ENCODE peak calls at places on chromosomes 3 and 15, in four cellular contexts. V, K, H and P are unnamed samples. For H3K4me1 and H3K27me3, the result is how much of the 10 kb centered on the place peaks cover.

GRCh38 chr15:69343133-69343532 is 44.4 kb downstream of the PAQR5 start:
- DNase-seq in V (no peak), K (no peak), H (no peak), P (no peak)

GRCh38 chr3:58835075-58835474 is 168.5 kb upstream of the FAM3D start:
- DNase-seq in V (peak), K (no peak), H (no peak), P (no peak)

GRCh38 chr3:187740446-187741399 is 4.5 kb downstream of the BCL6 start:
- DNase-seq in V (peak), K (peak), H (peak), P (peak)

GRCh38 chr3:164524201-164524600 is 554.1 kb downstream of the SI start:
- DNase-seq in V (no peak), K (no peak), H (no peak), P (no peak)

GRCh38 chr15:48388017-48388936 is 57.0 kb downstream of the DUT start:
- DNase-seq in V (no peak), K (no peak), H (no peak), P (no peak)

GRCh38 chr15:59993950-59994401 is 10.1 kb upstream of the FOXB1 start:
- DNase-seq in V (no peak), K (no peak), H (no peak), P (no peak)

GRCh38 chr15:68734352-68734751 is 86.3 kb downstream of the ANP32A start:
- DNase-seq in V (no peak), K (no peak), H (no peak), P (no peak)

GRCh38 chr3:33231755-33232465 is 13.3 kb upstream of the SUSD5 start:
- DNase-seq in V (no peak), K (no peak), H (no peak), P (no peak)

GRCh38 chr15:80660114-80660513 is 35.0 kb upstream of the ABHD17C start:
- DNase-seq in V (no peak), K (no peak), H (no peak), P (peak)

GRCh38 chr3:10981961-10982360 is 10.6 kb upstream of the SLC6A1 start:
- DNase-seq in V (no peak), K (no peak), H (no peak), P (peak)

GRCh38 chr15:91308855-91309254 is 208.8 kb downstream of the SV2B start:
- DNase-seq in V (no peak), K (no peak), H (no peak), P (no peak)

GRCh38 chr3:193483988-193484539 is 70.6 kb downstream of the ATP13A4 start:
- DNase-seq in V (no peak), K (no peak), H (no peak), P (peak)

GRCh38 chr15:83449928-83450501 is 2.9 kb downstream of the SH3GL3 start:
- DNase-seq in V (peak), K (no peak), H (no peak), P (no peak)

GRCh38 chr15:29115093-29115991 is 154.3 kb downstream of the NSMCE3 start:
- DNase-seq in V (no peak), K (no peak), H (no peak), P (no peak)

GRCh38 chr15:63506537-63507035 is 2.2 kb downstream of the USP3 start:
- DNase-seq in V (no peak), K (no peak), H (no peak), P (no peak)

GRCh38 chr15:101470548-101471239 is 18.8 kb downstream of the PCSK6 start:
- DNase-seq in V (no peak), K (no peak), H (no peak), P (no peak)

GRCh38 chr3:170475091-170475705 is 56.5 kb downstream of the CLDN11 start:
- DNase-seq in V (no peak), K (no peak), H (no peak), P (no peak)

GRCh38 chr15:34708422-34708821 is 46.4 kb downstream of the GJD2 start:
- DNase-seq in V (peak), K (no peak), H (no peak), P (no peak)

GRCh38 chr15:40340740-40341400 is at the start of gene CCDC9B:
- DNase-seq in V (peak), K (peak), H (peak), P (peak)

GRCh38 chr15:77027111-77027696 is 32.3 kb downstream of the PSTPIP1 start:
- DNase-seq in V (no peak), K (no peak), H (peak), P (no peak)

GRCh38 chr3:67311440-67311839 is 313.3 kb downstream of the KBTBD8 start:
- DNase-seq in V (no peak), K (no peak), H (no peak), P (no peak)

GRCh38 chr3:64505419-64505818 is 182.4 kb downstream of the ADAMTS9 start:
- DNase-seq in V (no peak), K (no peak), H (no peak), P (no peak)

GRCh38 chr3:59469948-59470723 is 420.3 kb upstream of the CFAP20DC start:
- DNase-seq in V (peak), K (no peak), H (no peak), P (no peak)

GRCh38 chr3:8646313-8646938 is 1.8 kb upstream of the SSUH2 start:
- DNase-seq in V (no peak), K (no peak), H (peak), P (no peak)

GRCh38 chr15:85064710-85065109 is 83.1 kb downstream of the PDE8A start:
- DNase-seq in V (no peak), K (no peak), H (no peak), P (no peak)

GRCh38 chr3:116000315-116000714 is 377.0 kb downstream of the GAP43 start:
- DNase-seq in V (peak), K (no peak), H (no peak), P (no peak)

GRCh38 chr15:50676799-50677483 is 9.7 kb downstream of the TRPM7 start:
- DNase-seq in V (peak), K (no peak), H (no peak), P (no peak)

GRCh38 chr15:76335129-76335850 is 1.3 kb upstream of the ISL2 start:
- DNase-seq in V (no peak), K (no peak), H (no peak), P (no peak)

DNA sequence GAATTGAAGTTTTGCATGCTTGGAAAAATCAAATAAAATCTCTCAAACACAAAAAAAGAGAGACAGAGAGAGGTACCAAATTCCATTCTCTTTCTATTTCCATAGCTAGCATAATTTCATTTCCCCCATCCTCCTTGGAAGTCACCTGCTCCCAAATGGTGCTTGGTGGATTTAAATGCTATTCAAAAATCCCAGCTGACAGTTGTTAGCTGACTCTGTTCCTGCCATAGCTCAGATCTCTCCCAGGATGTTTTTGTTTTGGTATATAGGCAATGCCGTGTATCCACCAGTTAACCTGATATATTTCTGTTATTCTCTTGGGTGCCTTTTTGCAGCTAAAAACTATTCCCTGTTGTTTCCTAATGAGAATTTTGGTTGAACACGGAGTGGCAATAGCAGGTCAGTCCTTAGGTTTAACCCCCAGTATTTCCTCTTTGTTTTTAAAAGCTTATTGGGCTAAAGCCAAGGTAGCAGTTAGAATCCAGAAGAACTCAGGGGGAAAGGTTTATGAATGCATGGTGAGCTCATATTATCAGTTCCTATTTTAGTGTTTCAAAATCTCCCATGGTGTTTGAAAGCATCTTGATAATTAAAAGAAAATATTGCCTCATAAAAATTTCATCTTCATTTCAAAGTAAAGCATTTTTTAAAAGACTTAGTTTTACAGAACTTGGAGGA is 240.0 kb upstream of the GBE1 start:
- DNase-seq in V (no peak), K (no peak), H (no peak), P (no peak)
- H3K4me1 ChIP-seq in V (under half), K (under half), H (under half), P (under half)

GRCh38 chr3:42498791-42499477 is 3.5 kb upstream of the VIPR1 start:
- DNase-seq in V (no peak), K (no peak), H (peak), P (no peak)
- H3K27me3 ChIP-seq in V (under half), K (under half), H (under half), P (under half)

GRCh38 chr3:129656659-129657247 is 50.3 kb upstream of the PLXND1 start:
- DNase-seq in V (no peak), K (no peak), H (no peak), P (no peak)

GRCh38 chr3:129657261-129658046 is 51.0 kb upstream of the PLXND1 start:
- DNase-seq in V (peak), K (no peak), H (no peak), P (no peak)

GRCh38 chr3:129655326-129655725 is 48.9 kb upstream of the PLXND1 start:
- DNase-seq in V (no peak), K (no peak), H (no peak), P (no peak)

GRCh38 chr3:129661766-129662165 is 55.3 kb upstream of the PLXND1 start:
- DNase-seq in V (no peak), K (no peak), H (no peak), P (no peak)

GRCh38 chr3:129658156-129658843 is 51.8 kb upstream of the PLXND1 start:
- DNase-seq in V (peak), K (no peak), H (no peak), P (no peak)
- H3K4me1 ChIP-seq in V (under half), K (under half), H (under half), P (under half)

GRCh38 chr15:98428253-98428989 is 219.9 kb upstream of the IGF1R start:
- DNase-seq in V (peak), K (peak), H (peak), P (peak)

GRCh38 chr15:98420837-98421236 is 227.5 kb upstream of the IGF1R start:
- DNase-seq in V (no peak), K (no peak), H (no peak), P (no peak)

GRCh38 chr15:98421419-98422085 is 226.8 kb upstream of the IGF1R start:
- DNase-seq in V (peak), K (peak), H (peak), P (peak)

GRCh38 chr15:98422086-98422478 is 226.3 kb upstream of the IGF1R start:
- DNase-seq in V (no peak), K (no peak), H (no peak), P (no peak)

GRCh38 chr15:98425173-98425572 is 223.2 kb upstream of the IGF1R start:
- DNase-seq in V (no peak), K (no peak), H (no peak), P (no peak)
- H3K27me3 ChIP-seq in V (under half), K (under half), H (under half), P (under half)

GRCh38 chr3:69292185-69292584 is 93.7 kb downstream of the FRMD4B start:
- DNase-seq in V (peak), K (no peak), H (no peak), P (no peak)
- H3K4me1 ChIP-seq in V (under half), K (under half), H (under half), P (under half)

GRCh38 chr15:73865904-73866303 is 7.5 kb upstream of the TBC1D21 start:
- DNase-seq in V (no peak), K (no peak), H (peak), P (no peak)

GRCh38 chr15:73859236-73859635 is 14.1 kb upstream of the TBC1D21 start:
- DNase-seq in V (no peak), K (no peak), H (no peak), P (no peak)

GRCh38 chr15:73866481-73866880 is 6.9 kb upstream of the TBC1D21 start:
- DNase-seq in V (no peak), K (no peak), H (no peak), P (no peak)

GRCh38 chr15:73865379-73865778 is 8.0 kb upstream of the TBC1D21 start:
- DNase-seq in V (no peak), K (no peak), H (no peak), P (no peak)

DNA sequence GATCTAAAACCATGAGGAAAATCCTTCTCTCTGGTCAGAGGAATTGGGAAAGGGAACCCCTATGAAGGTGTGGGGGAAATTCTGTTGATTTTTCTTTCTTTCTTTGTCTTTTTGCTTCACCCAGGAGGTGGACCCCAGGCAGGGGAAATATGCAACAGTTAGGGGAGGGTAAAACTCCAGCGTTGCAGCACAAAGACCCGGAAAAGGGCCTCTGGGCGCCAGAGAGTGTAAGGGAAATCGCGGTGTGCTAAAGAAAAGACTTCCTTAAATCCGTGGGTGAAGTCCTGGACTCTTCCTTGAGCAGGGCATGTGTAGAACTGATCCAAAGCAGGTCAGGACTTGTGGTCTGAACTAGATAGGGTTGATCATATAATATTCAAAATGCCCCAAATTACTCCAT is 11.1 kb upstream of the TBC1D21 start:
- DNase-seq in V (no peak), K (no peak), H (no peak), P (no peak)
- H3K27me3 ChIP-seq in V (under half), K (under half), H (half or more), P (under half)

DNA sequence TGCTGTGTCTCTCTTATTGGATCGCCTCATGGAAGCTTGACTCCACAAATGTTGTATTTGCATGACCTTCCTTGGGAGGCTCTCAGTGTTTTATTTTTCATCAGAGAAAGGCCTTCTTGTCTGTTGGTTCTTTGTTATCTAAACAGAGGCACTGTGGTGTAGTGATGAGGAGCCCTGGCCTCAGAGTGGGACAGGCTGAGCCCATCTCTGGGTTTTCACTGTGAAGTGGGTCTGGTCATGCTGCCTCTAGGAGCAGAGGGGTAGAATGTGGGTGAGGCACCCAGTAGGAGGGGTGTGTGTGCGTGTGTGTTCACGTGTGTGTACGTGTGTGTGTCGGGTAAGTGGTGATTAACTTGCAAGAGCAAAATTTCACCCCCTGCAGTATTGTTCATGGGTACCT is 14.4 kb downstream of the KLF13 start:
- DNase-seq in V (no peak), K (no peak), H (no peak), P (no peak)
- H3K4me1 ChIP-seq in V (half or more), K (half or more), H (under half), P (half or more)

GRCh38 chr3:61299981-61300380 is 48.7 kb upstream of the FHIT start:
- DNase-seq in V (no peak), K (no peak), H (no peak), P (no peak)
- H3K27me3 ChIP-seq in V (under half), K (under half), H (under half), P (under half)